ENCODE peak calls at places on chromosomes 7 and 10, in five cellular contexts. One of them, this sample, is unnamed.

GRCh38 chr7:91165846-91166230 is 98.4 kb upstream of the FZD1 start:
- DNase-seq in IMR-90: peak; percentile 14
- DNase-seq in neuronal stem cell: no peak
- DNase-seq in AG04450: no peak
- DNase-seq in uterus: no peak
- DNase-seq in this sample: no peak

GRCh38 chr7:88204525-88205103 is 15.2 kb downstream of the SRI start:
- DNase-seq in IMR-90: no peak
- DNase-seq in AG04450: no peak
- DNase-seq in neuronal stem cell: no peak
- DNase-seq in uterus: no peak
- DNase-seq in this sample: no peak

GRCh38 chr10:52316005-52316404 is 1.9 kb downstream of the DKK1 start:
- DNase-seq in IMR-90: peak; percentile 56
- DNase-seq in uterus: no peak
- DNase-seq in AG04450: no peak
- DNase-seq in neuronal stem cell: no peak
- DNase-seq in this sample: no peak

GRCh38 chr7:94374231-94374630 is 20.5 kb upstream of the COL1A2 start:
- DNase-seq in AG04450: peak; percentile 87
- DNase-seq in IMR-90: peak; percentile 93
- DNase-seq in neuronal stem cell: no peak
- DNase-seq in uterus: peak; percentile 79
- DNase-seq in this sample: no peak

GRCh38 chr7:129315916-129316315 is 91.1 kb downstream of the AHCYL2 start:
- DNase-seq in AG04450: no peak
- DNase-seq in neuronal stem cell: no peak
- DNase-seq in IMR-90: no peak
- DNase-seq in uterus: no peak
- DNase-seq in this sample: no peak

GRCh38 chr10:77056650-77057049 is 581.0 kb downstream of the KCNMA1 start:
- DNase-seq in AG04450: no peak
- DNase-seq in IMR-90: no peak
- DNase-seq in neuronal stem cell: no peak
- DNase-seq in uterus: no peak
- DNase-seq in this sample: no peak

GRCh38 chr7:16421333-16422099 is at the start of gene CRPPA:
- DNase-seq in neuronal stem cell: no peak
- DNase-seq in IMR-90: peak; percentile 21
- DNase-seq in AG04450: no peak
- DNase-seq in uterus: no peak
- DNase-seq in this sample: no peak

GRCh38 chr7:34900891-34901493 is 136.3 kb downstream of the DPY19L1 start:
- DNase-seq in IMR-90: no peak
- DNase-seq in AG04450: no peak
- DNase-seq in uterus: no peak
- DNase-seq in neuronal stem cell: no peak
- DNase-seq in this sample: no peak

GRCh38 chr10:95181731-95182130 is 12.3 kb upstream of the ACSM6 start:
- DNase-seq in AG04450: no peak
- DNase-seq in neuronal stem cell: no peak
- DNase-seq in uterus: no peak
- DNase-seq in IMR-90: peak; percentile 61
- DNase-seq in this sample: no peak

GRCh38 chr7:45125193-45125904 is 13.9 kb upstream of the TBRG4 start:
- DNase-seq in uterus: no peak
- DNase-seq in neuronal stem cell: no peak
- DNase-seq in AG04450: no peak
- DNase-seq in IMR-90: no peak
- DNase-seq in this sample: no peak

GRCh38 chr10:126905776-126906703 is 812 bp downstream of the DOCK1 start:
- DNase-seq in neuronal stem cell: peak; percentile 57
- DNase-seq in AG04450: no peak
- DNase-seq in uterus: no peak
- DNase-seq in IMR-90: peak; percentile 52
- DNase-seq in this sample: no peak

GRCh38 chr7:139127648-139128047 is 18.1 kb upstream of the ZC3HAV1 start:
- DNase-seq in IMR-90: peak; percentile 48
- DNase-seq in neuronal stem cell: no peak
- DNase-seq in AG04450: no peak
- DNase-seq in uterus: no peak
- DNase-seq in this sample: no peak

GRCh38 chr7:118029881-118030422 is 154.0 kb upstream of the LSM8 start:
- DNase-seq in IMR-90: no peak
- DNase-seq in AG04450: no peak
- DNase-seq in uterus: no peak
- DNase-seq in neuronal stem cell: no peak
- DNase-seq in this sample: no peak

GRCh38 chr10:69845574-69846251 is 44.0 kb downstream of the COL13A1 start:
- DNase-seq in IMR-90: peak; percentile 42
- DNase-seq in neuronal stem cell: no peak
- DNase-seq in uterus: peak; percentile 46
- DNase-seq in AG04450: no peak
- DNase-seq in this sample: no peak

GRCh38 chr7:9557853-9558252 is 1124.4 kb downstream of the NXPH1 start:
- DNase-seq in uterus: no peak
- DNase-seq in neuronal stem cell: no peak
- DNase-seq in AG04450: no peak
- DNase-seq in IMR-90: no peak
- DNase-seq in this sample: no peak

GRCh38 chr7:131090188-131090587 is 237.5 kb upstream of the MKLN1 start:
- DNase-seq in uterus: no peak
- DNase-seq in IMR-90: no peak
- DNase-seq in AG04450: no peak
- DNase-seq in neuronal stem cell: no peak
- DNase-seq in this sample: no peak

GRCh38 chr7:30237271-30237695 is 47.1 kb upstream of the ZNRF2 start:
- DNase-seq in IMR-90: no peak
- DNase-seq in neuronal stem cell: no peak
- DNase-seq in uterus: no peak
- DNase-seq in AG04450: no peak
- DNase-seq in this sample: no peak

GRCh38 chr7:507623-508305 is 11.9 kb downstream of the PDGFA start:
- DNase-seq in neuronal stem cell: no peak
- DNase-seq in AG04450: no peak
- DNase-seq in uterus: no peak
- DNase-seq in IMR-90: no peak
- DNase-seq in this sample: no peak

GRCh38 chr7:41425926-41426325 is 277.0 kb downstream of the INHBA start:
- DNase-seq in AG04450: peak; percentile 57
- DNase-seq in neuronal stem cell: no peak
- DNase-seq in uterus: no peak
- DNase-seq in IMR-90: peak; percentile 92
- DNase-seq in this sample: no peak

GRCh38 chr7:106421181-106421762 is 136.5 kb upstream of the NAMPT start:
- DNase-seq in uterus: peak; percentile 63
- DNase-seq in neuronal stem cell: no peak
- DNase-seq in IMR-90: peak; percentile 95
- DNase-seq in AG04450: peak; percentile 83
- DNase-seq in this sample: no peak

GRCh38 chr7:130063036-130063435 is 7.3 kb upstream of the KLHDC10 start:
- DNase-seq in uterus: no peak
- DNase-seq in AG04450: no peak
- DNase-seq in neuronal stem cell: peak; percentile 55
- DNase-seq in IMR-90: peak; percentile 31
- DNase-seq in this sample: no peak

GRCh38 chr7:115825736-115826135 is 204.8 kb downstream of the TFEC start:
- DNase-seq in neuronal stem cell: no peak
- DNase-seq in IMR-90: peak; percentile 69
- DNase-seq in AG04450: no peak
- DNase-seq in uterus: no peak
- DNase-seq in this sample: no peak

GRCh38 chr10:104351067-104351681 is 2.5 kb upstream of the CFAP58 start:
- DNase-seq in IMR-90: peak; percentile 75
- DNase-seq in AG04450: no peak
- DNase-seq in uterus: no peak
- DNase-seq in neuronal stem cell: no peak
- DNase-seq in this sample: peak; percentile 12

GRCh38 chr7:128459394-128459878 is 3.8 kb downstream of the HILPDA start:
- DNase-seq in IMR-90: peak; percentile 75
- DNase-seq in AG04450: no peak
- DNase-seq in uterus: peak; percentile 65
- DNase-seq in neuronal stem cell: peak; percentile 59
- DNase-seq in this sample: peak; percentile 69

GRCh38 chr10:61153766-61154165 is 209.8 kb upstream of the RHOBTB1 start:
- DNase-seq in IMR-90: no peak
- DNase-seq in neuronal stem cell: no peak
- DNase-seq in uterus: no peak
- DNase-seq in AG04450: no peak
- DNase-seq in this sample: no peak

GRCh38 chr7:129975309-129975708 is 22.5 kb upstream of the UBE2H start:
- DNase-seq in neuronal stem cell: no peak
- DNase-seq in AG04450: no peak
- DNase-seq in uterus: no peak
- DNase-seq in IMR-90: no peak
- DNase-seq in this sample: no peak

DNA sequence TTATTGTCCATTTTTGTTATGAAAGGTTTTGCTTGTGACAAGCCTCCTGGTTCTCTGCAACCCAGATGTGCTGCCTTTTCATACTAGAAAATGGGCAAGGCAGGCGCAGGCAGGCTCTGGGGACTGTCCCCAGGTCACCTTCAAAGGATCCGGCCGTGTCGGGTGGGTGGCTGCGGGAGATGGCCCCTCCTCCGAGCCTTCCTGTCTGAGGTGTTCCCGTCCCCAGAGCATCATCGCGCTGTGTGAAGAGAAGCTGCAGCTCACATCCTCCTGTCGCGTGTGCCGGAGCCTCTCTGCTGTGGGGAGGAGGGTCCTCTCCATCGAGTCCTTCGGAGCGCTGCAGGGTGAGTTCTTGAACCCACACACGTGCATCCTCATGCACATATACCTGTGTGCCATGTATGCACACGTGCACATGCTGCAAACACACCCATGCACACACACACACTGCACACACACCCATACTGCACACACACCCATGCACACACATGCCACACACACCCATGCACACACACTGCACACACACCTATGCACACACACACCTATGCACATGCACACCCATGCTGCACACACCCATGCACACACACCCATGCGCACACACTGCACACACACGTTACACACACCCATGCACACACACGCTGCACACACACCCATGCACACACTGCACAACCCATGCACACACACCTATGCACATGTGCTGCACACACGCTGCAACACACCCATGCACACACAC is 23.8 kb downstream of the KNDC1 start:
- DNase-seq in uterus: no peak
- DNase-seq in AG04450: no peak
- DNase-seq in neuronal stem cell: no peak
- DNase-seq in IMR-90: no peak
- DNase-seq in this sample: no peak
- H3K27ac ChIP-seq in uterus: no peak overlapping the region
- H3K27ac ChIP-seq in AG04450: no peak overlapping the region
- H3K27ac ChIP-seq in neuronal stem cell: no peak overlapping the region
- H3K27ac ChIP-seq in IMR-90: no peak overlapping the region
- H3K27ac ChIP-seq in this sample: no peak overlapping the region

DNA sequence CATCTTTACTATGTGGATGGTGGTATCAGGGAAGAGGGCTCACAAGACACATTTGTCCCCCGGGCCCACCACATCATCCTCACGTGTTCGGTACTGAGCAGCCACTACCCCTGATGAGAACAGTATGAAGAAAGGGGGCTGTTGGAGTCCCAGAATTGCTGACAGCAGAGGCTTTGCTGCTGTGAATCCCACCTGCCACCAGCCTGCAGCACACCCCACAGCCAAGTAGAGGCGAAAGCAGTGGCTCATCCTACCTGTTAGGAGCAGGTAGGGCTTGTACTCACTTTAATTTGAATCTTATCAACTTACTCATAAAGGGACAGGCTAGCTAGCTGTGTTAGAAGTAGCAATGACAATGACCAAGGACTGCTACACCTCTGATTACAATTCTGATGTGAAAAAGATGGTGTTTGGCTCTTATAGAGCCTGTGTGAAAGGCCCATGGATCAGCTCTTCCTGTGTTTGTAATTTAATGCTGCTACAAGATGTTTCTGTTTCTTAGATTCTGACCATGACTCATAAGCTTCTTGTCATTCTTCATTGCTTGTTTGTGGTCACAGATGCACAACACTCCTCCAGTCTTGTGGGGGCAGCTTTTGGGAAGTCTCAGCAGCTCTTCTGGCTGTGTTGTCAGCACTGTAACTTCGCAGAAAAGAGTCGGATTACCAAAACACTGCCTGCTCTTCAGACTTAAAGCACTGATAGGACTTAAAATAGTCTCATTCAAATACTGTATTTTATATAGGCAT is 9.1 kb upstream of the CSGALNACT2 start:
- DNase-seq in uterus: no peak
- DNase-seq in IMR-90: peak; percentile 98
- DNase-seq in AG04450: peak; percentile 91
- DNase-seq in neuronal stem cell: no peak
- DNase-seq in this sample: no peak
- H3K27ac ChIP-seq in uterus: no peak overlapping the region
- H3K27ac ChIP-seq in IMR-90: peak overlapping the region; percentile 65
- H3K27ac ChIP-seq in AG04450: peak overlapping the region; percentile 55
- H3K27ac ChIP-seq in neuronal stem cell: no peak overlapping the region
- H3K27ac ChIP-seq in this sample: no peak overlapping the region

GRCh38 chr7:143492043-143492471 is 14.4 kb downstream of the TAS2R41 start:
- DNase-seq in uterus: no peak
- DNase-seq in IMR-90: peak; percentile 90
- DNase-seq in neuronal stem cell: no peak
- DNase-seq in AG04450: peak; percentile 23
- DNase-seq in this sample: no peak
- H3K27ac ChIP-seq in uterus: no peak overlapping the region
- H3K27ac ChIP-seq in IMR-90: no peak overlapping the region
- H3K27ac ChIP-seq in neuronal stem cell: no peak overlapping the region
- H3K27ac ChIP-seq in AG04450: no peak overlapping the region
- H3K27ac ChIP-seq in this sample: no peak overlapping the region

DNA sequence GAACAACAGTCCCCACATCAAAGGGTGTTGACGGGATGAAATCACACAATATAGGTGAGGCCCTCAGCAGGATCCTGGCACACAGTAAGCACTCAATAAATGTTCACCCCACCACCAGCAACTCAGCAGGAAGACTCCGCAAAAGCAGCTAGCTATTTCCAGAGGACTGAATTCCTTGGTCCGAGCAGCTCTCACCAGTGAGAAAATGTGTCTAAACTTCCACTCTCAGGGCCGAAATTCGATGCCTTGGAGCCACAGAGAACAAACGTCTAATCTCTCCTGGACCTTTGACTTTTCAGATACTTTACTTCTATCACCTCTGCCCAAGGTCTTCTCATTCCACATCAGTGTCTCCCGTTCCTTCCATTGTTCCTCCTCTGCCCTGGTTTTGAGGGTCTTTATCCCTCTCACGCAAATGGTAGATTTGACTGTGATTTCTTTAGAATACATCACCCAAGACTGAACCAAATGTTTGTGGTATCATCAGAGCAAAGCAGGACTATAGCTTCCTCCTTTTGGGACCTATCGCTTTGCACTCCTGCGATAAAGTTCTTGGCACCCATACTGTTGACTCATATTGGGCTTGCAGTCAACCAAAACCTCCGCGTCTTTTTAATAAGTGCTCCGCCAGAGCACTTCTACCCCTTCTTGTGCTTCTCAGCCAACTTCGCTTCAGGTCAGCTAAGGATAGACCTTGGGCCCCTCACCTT is 903 bp upstream of the NT5C2 start:
- DNase-seq in uterus: no peak
- DNase-seq in neuronal stem cell: peak; percentile 11
- DNase-seq in AG04450: no peak
- DNase-seq in IMR-90: peak; percentile 8
- DNase-seq in this sample: no peak
- H3K27ac ChIP-seq in uterus: peak overlapping the region; percentile 90
- H3K27ac ChIP-seq in neuronal stem cell: no peak overlapping the region
- H3K27ac ChIP-seq in AG04450: no peak overlapping the region
- H3K27ac ChIP-seq in IMR-90: no peak overlapping the region
- H3K27ac ChIP-seq in this sample: peak overlapping the region; percentile 50

This sample was measured in substantia nigra.